ENCODE peak calls at places on chromosomes 11 and 22, in seven cellular contexts. One of them, this sample, is unnamed.

GRCh38 chr22:20567371-20567847 is 60.0 kb downstream of the MED15 start:
- DNase-seq in ovary: no peak
- DNase-seq in colonic mucosa: no peak
- DNase-seq in PC-3: peak; percentile 91
- DNase-seq in fibroblast of pulmonary artery: no peak
- DNase-seq in kidney: no peak
- DNase-seq in mesothelial cell of epicardium: no peak
- DNase-seq in this sample: peak; percentile 77

GRCh38 chr22:45891471-45891995 is 85.4 kb downstream of the WNT7B start:
- DNase-seq in colonic mucosa: no peak
- DNase-seq in kidney: peak; percentile 49
- DNase-seq in PC-3: no peak
- DNase-seq in mesothelial cell of epicardium: no peak
- DNase-seq in ovary: no peak
- DNase-seq in fibroblast of pulmonary artery: no peak
- DNase-seq in this sample: no peak

GRCh38 chr22:25013634-25014033 is 61.1 kb downstream of the KIAA1671 start:
- DNase-seq in colonic mucosa: peak; percentile 87
- DNase-seq in kidney: no peak
- DNase-seq in fibroblast of pulmonary artery: no peak
- DNase-seq in ovary: no peak
- DNase-seq in mesothelial cell of epicardium: no peak
- DNase-seq in PC-3: peak; percentile 68
- DNase-seq in this sample: no peak

GRCh38 chr11:102643941-102644340 is 18.8 kb upstream of the MMP20 start:
- DNase-seq in ovary: no peak
- DNase-seq in PC-3: no peak
- DNase-seq in fibroblast of pulmonary artery: no peak
- DNase-seq in mesothelial cell of epicardium: no peak
- DNase-seq in colonic mucosa: no peak
- DNase-seq in kidney: no peak
- DNase-seq in this sample: no peak

GRCh38 chr22:25572708-25573161 is 8.3 kb downstream of the GRK3 start:
- DNase-seq in fibroblast of pulmonary artery: no peak
- DNase-seq in PC-3: no peak
- DNase-seq in colonic mucosa: no peak
- DNase-seq in ovary: no peak
- DNase-seq in mesothelial cell of epicardium: no peak
- DNase-seq in kidney: no peak
- DNase-seq in this sample: no peak

GRCh38 chr11:11973361-11973800 is 35.0 kb downstream of the DKK3 start:
- DNase-seq in colonic mucosa: no peak
- DNase-seq in kidney: peak; percentile 88
- DNase-seq in PC-3: no peak
- DNase-seq in mesothelial cell of epicardium: no peak
- DNase-seq in fibroblast of pulmonary artery: peak; percentile 73
- DNase-seq in ovary: peak; percentile 76
- DNase-seq in this sample: peak; percentile 67

GRCh38 chr22:38802671-38803121 is 8.8 kb upstream of the DNAL4 start:
- DNase-seq in mesothelial cell of epicardium: no peak
- DNase-seq in colonic mucosa: peak; percentile 28
- DNase-seq in kidney: peak; percentile 86
- DNase-seq in fibroblast of pulmonary artery: peak; percentile 95
- DNase-seq in PC-3: peak; percentile 87
- DNase-seq in ovary: peak; percentile 49
- DNase-seq in this sample: peak; percentile 76

GRCh38 chr11:61495801-61496601 is 12.5 kb upstream of the LRRC10B start:
- DNase-seq in mesothelial cell of epicardium: no peak
- DNase-seq in kidney: peak; percentile 70
- DNase-seq in colonic mucosa: no peak
- DNase-seq in ovary: no peak
- DNase-seq in PC-3: no peak
- DNase-seq in fibroblast of pulmonary artery: peak; percentile 23
- DNase-seq in this sample: no peak

GRCh38 chr11:47376543-47377371 is 1.6 kb downstream of the SPI1 start:
- DNase-seq in kidney: peak; percentile 82
- DNase-seq in fibroblast of pulmonary artery: no peak
- DNase-seq in mesothelial cell of epicardium: no peak
- DNase-seq in ovary: no peak
- DNase-seq in PC-3: no peak
- DNase-seq in colonic mucosa: no peak
- DNase-seq in this sample: no peak

GRCh38 chr22:39545310-39546063 is 12.9 kb upstream of the RPS19BP1 start:
- DNase-seq in mesothelial cell of epicardium: peak; percentile 87
- DNase-seq in fibroblast of pulmonary artery: peak; percentile 43
- DNase-seq in ovary: no peak
- DNase-seq in kidney: no peak
- DNase-seq in PC-3: no peak
- DNase-seq in colonic mucosa: peak; percentile 65
- DNase-seq in this sample: no peak

GRCh38 chr11:73265278-73265810 is 6.8 kb upstream of the P2RY6 start:
- DNase-seq in mesothelial cell of epicardium: no peak
- DNase-seq in ovary: no peak
- DNase-seq in fibroblast of pulmonary artery: no peak
- DNase-seq in kidney: no peak
- DNase-seq in PC-3: no peak
- DNase-seq in colonic mucosa: no peak
- DNase-seq in this sample: peak; percentile 34

GRCh38 chr11:117072517-117073218 is 25.6 kb downstream of the SIK3 start:
- DNase-seq in PC-3: peak; percentile 98
- DNase-seq in ovary: no peak
- DNase-seq in mesothelial cell of epicardium: no peak
- DNase-seq in colonic mucosa: no peak
- DNase-seq in kidney: no peak
- DNase-seq in fibroblast of pulmonary artery: peak; percentile 90
- DNase-seq in this sample: no peak

GRCh38 chr11:118263694-118264567 is at the start of gene MPZL2:
- DNase-seq in colonic mucosa: peak; percentile 90
- DNase-seq in fibroblast of pulmonary artery: no peak
- DNase-seq in PC-3: peak; percentile 95
- DNase-seq in kidney: peak; percentile 85
- DNase-seq in ovary: no peak
- DNase-seq in mesothelial cell of epicardium: peak; percentile 48
- DNase-seq in this sample: peak; percentile 82
- TF ChIP-seq CTCF in colonic mucosa: no peak
- TF ChIP-seq CTCF in fibroblast of pulmonary artery: no peak
- TF ChIP-seq CTCF in PC-3: peak; percentile 46
- TF ChIP-seq CTCF in kidney: no peak
- TF ChIP-seq CTCF in ovary: no peak
- TF ChIP-seq CTCF in mesothelial cell of epicardium: no peak
- TF ChIP-seq CTCF in this sample: no peak

DNA sequence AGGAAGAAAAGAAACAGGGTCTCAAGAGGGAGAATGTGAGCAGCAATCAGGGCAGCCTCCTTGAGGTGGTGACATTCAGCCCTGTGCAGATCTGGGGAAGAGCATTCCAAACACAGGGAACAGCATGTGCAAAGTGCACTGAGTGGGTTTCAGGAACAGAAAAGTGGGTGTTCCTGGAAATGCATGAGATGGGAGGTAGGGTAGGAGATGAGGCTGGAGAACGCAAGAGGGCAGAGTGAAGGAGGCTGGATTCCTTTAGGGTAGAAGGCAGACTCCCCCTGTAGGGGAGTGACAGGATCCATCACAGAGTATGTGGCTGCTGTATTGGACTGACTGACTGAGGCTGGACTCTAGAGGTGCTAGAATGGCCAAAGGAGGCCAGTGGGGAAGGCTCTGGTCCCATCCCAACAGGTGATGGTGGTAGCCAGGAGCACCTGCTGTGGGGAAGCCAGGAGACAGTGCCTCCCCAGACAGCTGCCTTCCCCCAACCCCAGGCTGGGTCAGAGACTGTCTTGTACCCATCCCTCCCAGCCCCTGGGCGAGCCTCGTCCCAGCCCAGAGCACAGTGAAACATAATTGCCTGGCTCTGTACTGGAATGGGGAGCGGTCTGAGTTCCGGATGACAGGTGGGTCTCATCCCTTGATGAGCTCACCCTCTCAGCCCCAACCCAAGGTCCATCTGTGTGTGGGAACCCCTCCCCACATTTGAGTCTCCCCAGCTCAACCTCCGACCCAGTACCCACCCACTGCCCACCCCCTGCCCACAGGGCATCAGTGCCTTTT is 419.4 kb downstream of the MN1 start:
- DNase-seq in PC-3: no peak
- DNase-seq in ovary: no peak
- DNase-seq in kidney: no peak
- DNase-seq in mesothelial cell of epicardium: no peak
- DNase-seq in colonic mucosa: no peak
- DNase-seq in fibroblast of pulmonary artery: no peak
- DNase-seq in this sample: no peak
- TF ChIP-seq CTCF in PC-3: no peak
- TF ChIP-seq CTCF in ovary: no peak
- TF ChIP-seq CTCF in kidney: no peak
- TF ChIP-seq CTCF in mesothelial cell of epicardium: no peak
- TF ChIP-seq CTCF in colonic mucosa: no peak
- TF ChIP-seq CTCF in fibroblast of pulmonary artery: no peak
- TF ChIP-seq CTCF in this sample: no peak

GRCh38 chr11:70381872-70382842 is 16.2 kb upstream of the CTTN start:
- DNase-seq in colonic mucosa: no peak
- DNase-seq in mesothelial cell of epicardium: no peak
- DNase-seq in kidney: no peak
- DNase-seq in ovary: no peak
- DNase-seq in PC-3: no peak
- DNase-seq in fibroblast of pulmonary artery: peak; percentile 60
- DNase-seq in this sample: no peak
- TF ChIP-seq CTCF in colonic mucosa: no peak
- TF ChIP-seq CTCF in mesothelial cell of epicardium: no peak
- TF ChIP-seq CTCF in kidney: no peak
- TF ChIP-seq CTCF in ovary: no peak
- TF ChIP-seq CTCF in PC-3: no peak
- TF ChIP-seq CTCF in fibroblast of pulmonary artery: peak; percentile 4
- TF ChIP-seq CTCF in this sample: no peak

GRCh38 chr22:19036523-19037273 is 85.5 kb downstream of the DGCR2 start:
- DNase-seq in colonic mucosa: no peak
- DNase-seq in mesothelial cell of epicardium: no peak
- DNase-seq in fibroblast of pulmonary artery: peak; percentile 14
- DNase-seq in ovary: no peak
- DNase-seq in kidney: peak; percentile 67
- DNase-seq in PC-3: no peak
- DNase-seq in this sample: no peak
- TF ChIP-seq CTCF in colonic mucosa: no peak
- TF ChIP-seq CTCF in mesothelial cell of epicardium: no peak
- TF ChIP-seq CTCF in fibroblast of pulmonary artery: no peak
- TF ChIP-seq CTCF in ovary: no peak
- TF ChIP-seq CTCF in kidney: no peak
- TF ChIP-seq CTCF in PC-3: no peak
- TF ChIP-seq CTCF in this sample: no peak

This sample was measured in breast epithelium.